ENCODE peak calls at places on chromosomes 7 and 10, in seven cellular contexts. One of them, this sample, is unnamed.

GRCh38 chr7:128899392-128899791 is 11.1 kb downstream of the KCP start:
- DNase-seq in MCF 10A: no peak
- DNase-seq in upper lobe of right lung: no peak
- DNase-seq in AG09309: no peak
- DNase-seq in adrenal gland: no peak
- DNase-seq in breast epithelium: no peak
- DNase-seq in Caco-2: no peak
- DNase-seq in this sample: no peak

GRCh38 chr7:82343716-82344115 is 99.9 kb downstream of the CACNA2D1 start:
- DNase-seq in MCF 10A: no peak
- DNase-seq in upper lobe of right lung: no peak
- DNase-seq in AG09309: no peak
- DNase-seq in adrenal gland: no peak
- DNase-seq in breast epithelium: no peak
- DNase-seq in Caco-2: no peak
- DNase-seq in this sample: no peak

GRCh38 chr7:73766556-73767229 is 3.4 kb downstream of the CLDN3 start:
- DNase-seq in MCF 10A: no peak
- DNase-seq in upper lobe of right lung: no peak
- DNase-seq in AG09309: no peak
- DNase-seq in adrenal gland: no peak
- DNase-seq in breast epithelium: no peak
- DNase-seq in Caco-2: no peak
- DNase-seq in this sample: no peak

GRCh38 chr7:25820432-25821040 is 331.5 kb upstream of the NFE2L3 start:
- DNase-seq in MCF 10A: peak
- DNase-seq in upper lobe of right lung: no peak
- DNase-seq in AG09309: no peak
- DNase-seq in adrenal gland: no peak
- DNase-seq in breast epithelium: no peak
- DNase-seq in Caco-2: no peak
- DNase-seq in this sample: no peak

GRCh38 chr7:29763266-29763665 is 43.0 kb upstream of the WIPF3 start:
- DNase-seq in MCF 10A: no peak
- DNase-seq in upper lobe of right lung: no peak
- DNase-seq in AG09309: no peak
- DNase-seq in adrenal gland: no peak
- DNase-seq in breast epithelium: no peak
- DNase-seq in Caco-2: no peak
- DNase-seq in this sample: no peak

GRCh38 chr7:37908221-37908788 is 8.3 kb downstream of the SFRP4 start:
- DNase-seq in MCF 10A: no peak
- DNase-seq in upper lobe of right lung: no peak
- DNase-seq in AG09309: peak
- DNase-seq in adrenal gland: no peak
- DNase-seq in breast epithelium: no peak
- DNase-seq in Caco-2: no peak
- DNase-seq in this sample: no peak

GRCh38 chr7:77553123-77553522 is 16.0 kb downstream of the PTPN12 start:
- DNase-seq in MCF 10A: no peak
- DNase-seq in upper lobe of right lung: no peak
- DNase-seq in AG09309: no peak
- DNase-seq in adrenal gland: no peak
- DNase-seq in breast epithelium: no peak
- DNase-seq in Caco-2: no peak
- DNase-seq in this sample: no peak

GRCh38 chr7:100433276-100433591 is 3.1 kb downstream of the PPP1R35 start:
- DNase-seq in MCF 10A: no peak
- DNase-seq in upper lobe of right lung: no peak
- DNase-seq in AG09309: no peak
- DNase-seq in adrenal gland: no peak
- DNase-seq in breast epithelium: no peak
- DNase-seq in Caco-2: no peak
- DNase-seq in this sample: no peak

GRCh38 chr7:101170617-101171441 is 5.5 kb upstream of the VGF start:
- DNase-seq in MCF 10A: no peak
- DNase-seq in upper lobe of right lung: no peak
- DNase-seq in AG09309: no peak
- DNase-seq in adrenal gland: no peak
- DNase-seq in breast epithelium: no peak
- DNase-seq in Caco-2: no peak
- DNase-seq in this sample: no peak

GRCh38 chr7:22121702-22122474 is 176.2 kb upstream of the CDCA7L start:
- DNase-seq in MCF 10A: no peak
- DNase-seq in upper lobe of right lung: no peak
- DNase-seq in AG09309: no peak
- DNase-seq in adrenal gland: peak
- DNase-seq in breast epithelium: no peak
- DNase-seq in Caco-2: no peak
- DNase-seq in this sample: no peak

GRCh38 chr7:19107392-19108147 is 9.9 kb downstream of the TWIST1 start:
- DNase-seq in MCF 10A: no peak
- DNase-seq in upper lobe of right lung: no peak
- DNase-seq in AG09309: no peak
- DNase-seq in adrenal gland: peak
- DNase-seq in breast epithelium: no peak
- DNase-seq in Caco-2: no peak
- DNase-seq in this sample: no peak

GRCh38 chr10:99521474-99522077 is 11.2 kb upstream of the NKX2-3 start:
- DNase-seq in MCF 10A: no peak
- DNase-seq in upper lobe of right lung: peak
- DNase-seq in AG09309: no peak
- DNase-seq in adrenal gland: no peak
- DNase-seq in breast epithelium: no peak
- DNase-seq in Caco-2: peak
- DNase-seq in this sample: no peak

GRCh38 chr7:135361788-135362187 is 128.2 kb downstream of the STRA8 start:
- DNase-seq in MCF 10A: no peak
- DNase-seq in upper lobe of right lung: no peak
- DNase-seq in AG09309: no peak
- DNase-seq in adrenal gland: no peak
- DNase-seq in breast epithelium: no peak
- DNase-seq in Caco-2: no peak
- DNase-seq in this sample: no peak
- TF ChIP-seq CTCF in MCF 10A: no peak
- TF ChIP-seq CTCF in upper lobe of right lung: no peak
- TF ChIP-seq CTCF in AG09309: no peak
- TF ChIP-seq CTCF in adrenal gland: no peak
- TF ChIP-seq CTCF in breast epithelium: no peak
- TF ChIP-seq CTCF in Caco-2: no peak
- TF ChIP-seq CTCF in this sample: no peak

DNA sequence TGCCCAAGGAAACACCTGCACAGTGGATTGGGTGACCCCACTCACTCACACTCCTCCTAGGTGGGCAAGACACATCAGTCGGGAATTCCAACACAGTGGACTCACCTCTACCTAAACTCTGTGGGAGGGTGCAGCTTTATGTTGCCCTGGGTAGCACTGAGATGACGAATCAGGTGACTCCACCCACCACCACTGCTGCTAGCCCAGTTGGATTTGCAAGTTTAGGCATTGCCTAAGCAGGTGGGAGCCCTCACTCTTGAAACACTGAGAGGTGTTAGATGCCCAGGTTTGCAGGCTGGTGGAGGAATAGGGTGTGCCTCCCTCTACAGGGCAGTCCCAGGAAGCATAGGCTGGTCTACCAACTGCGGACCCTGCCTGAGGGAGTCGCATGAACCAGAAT is 708.9 kb downstream of the POM121L12 start:
- DNase-seq in MCF 10A: peak
- DNase-seq in upper lobe of right lung: no peak
- DNase-seq in AG09309: no peak
- DNase-seq in adrenal gland: no peak
- DNase-seq in breast epithelium: no peak
- DNase-seq in Caco-2: no peak
- DNase-seq in this sample: no peak
- TF ChIP-seq CTCF in MCF 10A: no peak
- TF ChIP-seq CTCF in upper lobe of right lung: no peak
- TF ChIP-seq CTCF in AG09309: no peak
- TF ChIP-seq CTCF in adrenal gland: no peak
- TF ChIP-seq CTCF in breast epithelium: no peak
- TF ChIP-seq CTCF in Caco-2: no peak
- TF ChIP-seq CTCF in this sample: no peak

GRCh38 chr10:102678842-102679289 is 34.6 kb downstream of the TRIM8 start:
- DNase-seq in MCF 10A: peak
- DNase-seq in upper lobe of right lung: peak
- DNase-seq in AG09309: no peak
- DNase-seq in adrenal gland: peak
- DNase-seq in breast epithelium: no peak
- DNase-seq in Caco-2: peak
- DNase-seq in this sample: peak
- TF ChIP-seq CTCF in MCF 10A: peak
- TF ChIP-seq CTCF in upper lobe of right lung: peak
- TF ChIP-seq CTCF in AG09309: peak
- TF ChIP-seq CTCF in adrenal gland: peak
- TF ChIP-seq CTCF in breast epithelium: peak
- TF ChIP-seq CTCF in Caco-2: peak
- TF ChIP-seq CTCF in this sample: peak

DNA sequence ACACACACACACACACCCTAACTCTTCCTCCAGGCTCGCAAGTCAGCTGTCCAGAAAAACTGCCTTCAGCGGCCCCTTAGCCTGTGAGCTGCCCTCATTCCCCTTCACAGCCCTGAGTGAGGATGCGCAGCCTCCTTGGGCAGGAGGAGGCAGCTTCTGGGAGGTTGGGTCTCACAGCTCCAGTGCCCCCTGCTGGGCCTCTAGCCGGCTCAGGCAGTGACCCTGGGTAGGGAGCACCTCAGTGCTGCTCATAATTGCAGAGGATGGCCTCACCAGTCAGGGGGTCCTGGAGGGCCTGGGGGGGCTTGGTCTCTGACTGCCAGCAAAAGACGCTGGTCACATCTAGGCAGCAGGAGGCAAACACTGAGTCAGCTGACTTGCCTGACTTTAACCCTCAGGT is 43.7 kb downstream of the ZNF273 start:
- DNase-seq in MCF 10A: no peak
- DNase-seq in upper lobe of right lung: peak
- DNase-seq in AG09309: no peak
- DNase-seq in adrenal gland: no peak
- DNase-seq in breast epithelium: no peak
- DNase-seq in Caco-2: no peak
- DNase-seq in this sample: no peak
- TF ChIP-seq CTCF in MCF 10A: no peak
- TF ChIP-seq CTCF in upper lobe of right lung: peak
- TF ChIP-seq CTCF in AG09309: peak
- TF ChIP-seq CTCF in adrenal gland: no peak
- TF ChIP-seq CTCF in breast epithelium: no peak
- TF ChIP-seq CTCF in Caco-2: no peak
- TF ChIP-seq CTCF in this sample: no peak

This sample was measured in CD14-positive monocyte.